ENCODE peak calls at places on chromosomes 3 and 15, in four cellular contexts. One of them, this sample, is unnamed.

GRCh38 chr3:193972816-193973215 is 163.1 kb upstream of the HES1 start:
- DNase-seq in lower lobe of right lung: no peak
- DNase-seq in right lobe of liver: no peak
- DNase-seq in mesothelial cell of epicardium: no peak
- DNase-seq in this sample: no peak

GRCh38 chr15:74202461-74203401 is at the start of gene STRA6:
- DNase-seq in lower lobe of right lung: no peak
- DNase-seq in right lobe of liver: no peak
- DNase-seq in mesothelial cell of epicardium: peak
- DNase-seq in this sample: no peak

GRCh38 chr15:62769604-62770003 is 272.9 kb upstream of the TPM1 start:
- DNase-seq in lower lobe of right lung: no peak
- DNase-seq in mesothelial cell of epicardium: no peak
- DNase-seq in right lobe of liver: no peak
- DNase-seq in this sample: no peak

GRCh38 chr3:106183762-106184391 is 315.1 kb upstream of the CBLB start:
- DNase-seq in mesothelial cell of epicardium: no peak
- DNase-seq in right lobe of liver: no peak
- DNase-seq in lower lobe of right lung: no peak
- DNase-seq in this sample: no peak

GRCh38 chr3:156811092-156811862 is 14.9 kb upstream of the LEKR1 start:
- DNase-seq in lower lobe of right lung: no peak
- DNase-seq in mesothelial cell of epicardium: no peak
- DNase-seq in right lobe of liver: no peak
- DNase-seq in this sample: no peak

GRCh38 chr3:122405015-122405414 is 10.8 kb downstream of the WDR5B start:
- DNase-seq in mesothelial cell of epicardium: no peak
- DNase-seq in right lobe of liver: no peak
- DNase-seq in lower lobe of right lung: no peak
- DNase-seq in this sample: no peak

GRCh38 chr3:32224047-32224446 is 14.4 kb upstream of the CMTM8 start:
- DNase-seq in mesothelial cell of epicardium: no peak
- DNase-seq in lower lobe of right lung: no peak
- DNase-seq in right lobe of liver: no peak
- DNase-seq in this sample: no peak

GRCh38 chr3:142088522-142088921 is 60.8 kb downstream of the TFDP2 start:
- DNase-seq in lower lobe of right lung: no peak
- DNase-seq in mesothelial cell of epicardium: no peak
- DNase-seq in right lobe of liver: no peak
- DNase-seq in this sample: no peak

GRCh38 chr15:25863067-25863967 is at the start of gene ATP10A:
- DNase-seq in right lobe of liver: no peak
- DNase-seq in mesothelial cell of epicardium: no peak
- DNase-seq in lower lobe of right lung: peak
- DNase-seq in this sample: peak

GRCh38 chr3:23304424-23304823 is 101.3 kb downstream of the UBE2E2 start:
- DNase-seq in lower lobe of right lung: no peak
- DNase-seq in right lobe of liver: no peak
- DNase-seq in mesothelial cell of epicardium: no peak
- DNase-seq in this sample: no peak

GRCh38 chr3:71708478-71709098 is 16.6 kb downstream of the EIF4E3 start:
- DNase-seq in mesothelial cell of epicardium: no peak
- DNase-seq in lower lobe of right lung: peak
- DNase-seq in right lobe of liver: no peak
- DNase-seq in this sample: no peak

GRCh38 chr3:36135863-36136262 is 244.4 kb upstream of the STAC start:
- DNase-seq in mesothelial cell of epicardium: no peak
- DNase-seq in lower lobe of right lung: no peak
- DNase-seq in right lobe of liver: no peak
- DNase-seq in this sample: no peak

GRCh38 chr3:123766195-123767019 is 117.7 kb downstream of the MYLK start:
- DNase-seq in lower lobe of right lung: no peak
- DNase-seq in right lobe of liver: peak
- DNase-seq in mesothelial cell of epicardium: no peak
- DNase-seq in this sample: no peak

GRCh38 chr3:35778201-35778600 is 138.9 kb downstream of the ARPP21 start:
- DNase-seq in lower lobe of right lung: no peak
- DNase-seq in mesothelial cell of epicardium: no peak
- DNase-seq in right lobe of liver: no peak
- DNase-seq in this sample: no peak

GRCh38 chr3:61650276-61650675 is 88.9 kb downstream of the PTPRG start:
- DNase-seq in lower lobe of right lung: no peak
- DNase-seq in right lobe of liver: no peak
- DNase-seq in mesothelial cell of epicardium: no peak
- DNase-seq in this sample: no peak

GRCh38 chr15:88631464-88632028 is 7.3 kb upstream of the ISG20 start:
- DNase-seq in right lobe of liver: no peak
- DNase-seq in lower lobe of right lung: no peak
- DNase-seq in mesothelial cell of epicardium: no peak
- DNase-seq in this sample: peak

GRCh38 chr3:169133178-169134161 is 530.0 kb downstream of the MECOM start:
- DNase-seq in mesothelial cell of epicardium: no peak
- DNase-seq in lower lobe of right lung: no peak
- DNase-seq in right lobe of liver: no peak
- DNase-seq in this sample: no peak

GRCh38 chr3:126989316-126990023 is 6.6 kb downstream of the PLXNA1 start:
- DNase-seq in mesothelial cell of epicardium: no peak
- DNase-seq in lower lobe of right lung: no peak
- DNase-seq in right lobe of liver: no peak
- DNase-seq in this sample: no peak

GRCh38 chr3:107272471-107272870 is 104.8 kb upstream of the CCDC54 start:
- DNase-seq in lower lobe of right lung: no peak
- DNase-seq in mesothelial cell of epicardium: no peak
- DNase-seq in right lobe of liver: no peak
- DNase-seq in this sample: no peak

GRCh38 chr15:66019377-66019776 is 150.1 kb downstream of the RAB11A start:
- DNase-seq in mesothelial cell of epicardium: no peak
- DNase-seq in lower lobe of right lung: no peak
- DNase-seq in right lobe of liver: no peak
- DNase-seq in this sample: no peak
- TF ChIP-seq CTCF in mesothelial cell of epicardium: no peak
- TF ChIP-seq CTCF in lower lobe of right lung: no peak
- TF ChIP-seq CTCF in right lobe of liver: no peak
- TF ChIP-seq CTCF in this sample: no peak

GRCh38 chr3:183447206-183448001 is 19.0 kb upstream of the MCF2L2 start:
- DNase-seq in right lobe of liver: peak
- DNase-seq in lower lobe of right lung: peak
- DNase-seq in mesothelial cell of epicardium: peak
- DNase-seq in this sample: peak
- TF ChIP-seq CTCF in right lobe of liver: no peak
- TF ChIP-seq CTCF in lower lobe of right lung: no peak
- TF ChIP-seq CTCF in mesothelial cell of epicardium: no peak
- TF ChIP-seq CTCF in this sample: peak

DNA sequence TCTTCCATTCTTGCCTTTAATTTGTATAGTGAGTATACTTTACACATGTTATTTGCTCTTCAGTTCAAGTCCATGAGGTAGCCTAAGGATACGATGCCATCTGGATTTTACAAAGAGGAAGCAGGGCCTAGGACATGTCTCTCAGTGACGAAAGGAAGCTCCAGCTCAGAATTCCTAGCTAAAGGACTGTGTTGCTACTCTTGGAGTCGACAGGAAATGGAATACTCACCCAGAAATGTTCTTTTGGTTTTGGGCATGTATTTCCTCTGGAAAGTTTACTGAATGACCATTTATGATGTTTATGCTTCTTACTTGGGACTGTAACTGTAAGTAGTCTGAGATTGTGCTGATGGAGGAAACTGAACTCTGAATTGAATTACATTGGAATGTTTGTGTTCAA is 12.5 kb downstream of the OXNAD1 start:
- DNase-seq in mesothelial cell of epicardium: no peak
- DNase-seq in right lobe of liver: no peak
- DNase-seq in lower lobe of right lung: no peak
- DNase-seq in this sample: no peak
- TF ChIP-seq CTCF in mesothelial cell of epicardium: no peak
- TF ChIP-seq CTCF in right lobe of liver: no peak
- TF ChIP-seq CTCF in lower lobe of right lung: no peak
- TF ChIP-seq CTCF in this sample: no peak

GRCh38 chr3:129608087-129608935 is 1.8 kb upstream of the PLXND1 start:
- DNase-seq in mesothelial cell of epicardium: no peak
- DNase-seq in lower lobe of right lung: no peak
- DNase-seq in right lobe of liver: no peak
- DNase-seq in this sample: no peak
- TF ChIP-seq CTCF in mesothelial cell of epicardium: no peak
- TF ChIP-seq CTCF in lower lobe of right lung: peak
- TF ChIP-seq CTCF in right lobe of liver: peak
- TF ChIP-seq CTCF in this sample: peak

GRCh38 chr15:43266386-43266785 is 342 bp downstream of the TGM5 start:
- DNase-seq in mesothelial cell of epicardium: no peak
- DNase-seq in right lobe of liver: no peak
- DNase-seq in lower lobe of right lung: no peak
- DNase-seq in this sample: no peak

GRCh38 chr15:43267439-43267838 is 711 bp upstream of the TGM5 start:
- DNase-seq in right lobe of liver: no peak
- DNase-seq in mesothelial cell of epicardium: no peak
- DNase-seq in lower lobe of right lung: no peak
- DNase-seq in this sample: no peak

GRCh38 chr15:43266834-43267233 is at the start of gene TGM5:
- DNase-seq in right lobe of liver: no peak
- DNase-seq in mesothelial cell of epicardium: no peak
- DNase-seq in lower lobe of right lung: no peak
- DNase-seq in this sample: no peak

GRCh38 chr15:43270113-43270665 is 3.5 kb upstream of the TGM5 start:
- DNase-seq in right lobe of liver: no peak
- DNase-seq in mesothelial cell of epicardium: no peak
- DNase-seq in lower lobe of right lung: no peak
- DNase-seq in this sample: no peak

GRCh38 chr15:43268111-43269105 is 1.7 kb upstream of the TGM5 start:
- DNase-seq in lower lobe of right lung: no peak
- DNase-seq in right lobe of liver: no peak
- DNase-seq in mesothelial cell of epicardium: no peak
- DNase-seq in this sample: no peak
- TF ChIP-seq CTCF in lower lobe of right lung: peak
- TF ChIP-seq CTCF in right lobe of liver: no peak
- TF ChIP-seq CTCF in mesothelial cell of epicardium: no peak
- TF ChIP-seq CTCF in this sample: peak

GRCh38 chr3:64224826-64225606 is at the start of gene PRICKLE2:
- DNase-seq in lower lobe of right lung: peak
- DNase-seq in right lobe of liver: peak
- DNase-seq in mesothelial cell of epicardium: no peak
- DNase-seq in this sample: no peak
- TF ChIP-seq CTCF in lower lobe of right lung: no peak
- TF ChIP-seq CTCF in right lobe of liver: peak
- TF ChIP-seq CTCF in mesothelial cell of epicardium: no peak
- TF ChIP-seq CTCF in this sample: peak

GRCh38 chr15:75327005-75327404 is 8.9 kb upstream of the COMMD4 start:
- DNase-seq in lower lobe of right lung: no peak
- DNase-seq in right lobe of liver: no peak
- DNase-seq in mesothelial cell of epicardium: no peak
- DNase-seq in this sample: no peak

GRCh38 chr15:75327491-75327890 is 8.4 kb upstream of the COMMD4 start:
- DNase-seq in right lobe of liver: no peak
- DNase-seq in lower lobe of right lung: no peak
- DNase-seq in mesothelial cell of epicardium: no peak
- DNase-seq in this sample: no peak

GRCh38 chr15:75325922-75326321 is 9.9 kb upstream of the COMMD4 start:
- DNase-seq in lower lobe of right lung: no peak
- DNase-seq in right lobe of liver: no peak
- DNase-seq in mesothelial cell of epicardium: no peak
- DNase-seq in this sample: no peak

DNA sequence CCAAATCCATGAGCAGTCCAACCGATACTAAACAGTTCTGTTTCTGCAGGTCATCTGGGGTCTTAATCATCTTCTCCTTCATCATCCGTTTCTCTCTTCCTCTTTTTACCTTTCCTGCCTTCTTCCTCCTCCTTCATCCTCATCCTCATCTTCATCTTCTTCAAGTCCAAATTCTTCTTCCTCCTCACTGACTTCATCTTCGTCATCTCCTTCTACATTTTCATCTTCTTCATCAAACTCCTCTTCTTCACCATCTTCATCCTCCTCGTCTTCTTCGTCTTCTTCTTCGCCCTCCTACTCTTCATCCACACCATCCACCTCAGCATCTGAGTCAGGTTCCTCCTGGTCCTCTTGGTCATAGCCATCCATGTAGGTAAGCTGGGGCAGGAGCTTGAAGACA is 14.2 kb upstream of the COMMD4 start:
- DNase-seq in right lobe of liver: no peak
- DNase-seq in lower lobe of right lung: no peak
- DNase-seq in mesothelial cell of epicardium: no peak
- DNase-seq in this sample: no peak
- TF ChIP-seq CTCF in right lobe of liver: no peak
- TF ChIP-seq CTCF in lower lobe of right lung: no peak
- TF ChIP-seq CTCF in mesothelial cell of epicardium: no peak
- TF ChIP-seq CTCF in this sample: no peak

DNA sequence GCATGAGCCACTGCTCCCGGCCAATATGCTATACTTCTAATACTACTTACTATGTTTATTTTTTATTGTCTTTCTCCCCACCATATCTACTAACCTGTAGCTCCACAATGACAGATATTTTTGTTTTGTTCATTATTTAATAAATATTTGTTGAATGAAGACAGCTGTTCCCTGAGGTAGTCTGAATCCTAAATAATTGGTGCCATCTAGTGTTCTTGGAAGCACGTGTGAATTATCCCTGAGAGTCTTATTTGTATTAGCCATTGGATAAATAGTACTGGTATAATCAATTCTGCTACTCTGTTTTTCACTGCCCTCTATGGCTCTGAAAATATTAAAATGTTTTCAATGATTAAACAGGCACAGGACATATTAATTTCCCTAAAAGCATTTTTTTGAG is 5.6 kb upstream of the APPL1 start:
- DNase-seq in mesothelial cell of epicardium: no peak
- DNase-seq in lower lobe of right lung: no peak
- DNase-seq in right lobe of liver: no peak
- DNase-seq in this sample: no peak
- TF ChIP-seq CTCF in mesothelial cell of epicardium: no peak
- TF ChIP-seq CTCF in lower lobe of right lung: peak
- TF ChIP-seq CTCF in right lobe of liver: peak
- TF ChIP-seq CTCF in this sample: peak

DNA sequence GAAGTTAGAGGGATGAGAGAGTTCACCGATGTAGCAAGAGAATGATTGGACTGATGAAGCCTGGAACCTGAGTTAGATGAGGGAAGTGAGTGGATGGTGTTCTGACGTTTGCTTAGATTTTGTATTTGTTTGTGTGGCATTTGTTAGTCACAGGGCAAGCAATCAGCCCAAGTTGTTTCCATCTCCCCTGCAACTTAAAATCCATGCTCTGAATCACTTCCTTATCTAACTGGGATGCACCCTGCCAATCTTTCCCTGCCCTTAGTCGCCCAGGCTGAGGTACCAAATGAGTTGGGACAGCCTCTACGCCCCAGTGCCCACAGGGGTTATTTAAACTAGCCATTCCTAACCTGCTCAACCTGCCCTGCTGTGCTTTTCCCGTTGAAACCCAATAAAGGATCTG is 12.6 kb downstream of the PAQR5 start:
- DNase-seq in lower lobe of right lung: no peak
- DNase-seq in mesothelial cell of epicardium: no peak
- DNase-seq in right lobe of liver: no peak
- DNase-seq in this sample: no peak
- TF ChIP-seq CTCF in lower lobe of right lung: no peak
- TF ChIP-seq CTCF in mesothelial cell of epicardium: no peak
- TF ChIP-seq CTCF in right lobe of liver: no peak
- TF ChIP-seq CTCF in this sample: no peak

This sample was measured in chondrocyte.